ENCODE peak calls at places on chromosome 2, in four cellular contexts. X is NCI-H460, Q is upper lobe of right lung, U is bronchial epithelial cell. B is an unnamed sample.

GRCh38 chr2:52526735-52527134 is 1240.9 kb upstream of the CHAC2 start:
- DNase-seq in U (no peak), Q (no peak), X (no peak), B (no peak)

GRCh38 chr2:105324732-105325131 is 4.8 kb downstream of the TGFBRAP1 start:
- DNase-seq in U (peak), X (no peak), Q (no peak), B (no peak)

GRCh38 chr2:143705108-143705686 is 576.0 kb downstream of the ARHGAP15 start:
- DNase-seq in X (no peak), Q (no peak), U (peak), B (no peak)

GRCh38 chr2:202014328-202015034 is 19.2 kb upstream of the FZD7 start:
- DNase-seq in Q (no peak), X (no peak), U (no peak), B (no peak)

GRCh38 chr2:222623756-222624309 is 32.1 kb downstream of the FARSB start:
- DNase-seq in X (no peak), Q (no peak), U (no peak), B (no peak)

GRCh38 chr2:180374502-180375281 is 367.6 kb upstream of the CWC22 start:
- DNase-seq in U (no peak), Q (no peak), X (no peak), B (no peak)

GRCh38 chr2:158756331-158756730 is 38.8 kb upstream of the DAPL1 start:
- DNase-seq in Q (no peak), U (peak), X (no peak), B (no peak)

GRCh38 chr2:176297067-176297466 is 27.8 kb downstream of the MTX2 start:
- DNase-seq in Q (no peak), U (no peak), X (no peak), B (no peak)

GRCh38 chr2:199303814-199304213 is 153.9 kb downstream of the SATB2 start:
- DNase-seq in X (peak), U (peak), Q (no peak), B (peak)

GRCh38 chr2:113175101-113175628 is 1.4 kb downstream of the PSD4 start:
- DNase-seq in Q (no peak), X (no peak), U (no peak), B (no peak)